ENCODE peak calls at places on chromosomes 1 and 21, in seven cellular contexts. W is prostate gland, Q is mesothelial cell of epicardium, B is left lung, E is stomach, T is progenitor cell of endocrine pancreas, H is Peyer's patch. Z is an unnamed sample.

GRCh38 chr1:111141803-111142202 is 1.8 kb downstream of the CEPT1 start:
- DNase-seq in W (no peak), Q (no peak), B (no peak), E (no peak), T (no peak), H (no peak), Z (no peak)

GRCh38 chr1:90706437-90707362 is 10.4 kb downstream of the BARHL2 start:
- DNase-seq in W (no peak), Q (no peak), B (no peak), E (no peak), T (peak), H (no peak), Z (no peak)

GRCh38 chr1:82143108-82143833 is 342.5 kb downstream of the ADGRL2 start:
- DNase-seq in W (no peak), Q (no peak), B (no peak), E (no peak), T (no peak), H (no peak), Z (no peak)

GRCh38 chr1:207519505-207520399 is 23.8 kb downstream of the CR1 start:
- DNase-seq in W (no peak), Q (no peak), B (no peak), E (no peak), T (no peak), H (no peak), Z (no peak)

GRCh38 chr1:44592208-44593145 is 81.8 kb downstream of the TMEM53 start:
- DNase-seq in W (no peak), Q (no peak), B (no peak), E (no peak), T (no peak), H (no peak), Z (no peak)

GRCh38 chr1:197695961-197696360 is 79.3 kb downstream of the DENND1B start:
- DNase-seq in W (no peak), Q (no peak), B (no peak), E (no peak), T (no peak), H (no peak), Z (no peak)

GRCh38 chr1:27979151-27979858 is 19.5 kb downstream of the XKR8 start:
- DNase-seq in W (no peak), Q (no peak), B (no peak), E (no peak), T (no peak), H (no peak), Z (no peak)

GRCh38 chr1:10599194-10599861 is 124.6 kb downstream of the PEX14 start:
- DNase-seq in W (no peak), Q (no peak), B (no peak), E (no peak), T (no peak), H (no peak), Z (no peak)

GRCh38 chr1:152159144-152159543 is at the start of gene RPTN:
- DNase-seq in W (no peak), Q (no peak), B (no peak), E (peak), T (no peak), H (no peak), Z (no peak)

GRCh38 chr1:180291004-180291403 is 60.9 kb downstream of the LHX4 start:
- DNase-seq in W (no peak), Q (no peak), B (no peak), E (no peak), T (no peak), H (no peak), Z (no peak)

GRCh38 chr1:40862008-40862863 is at the start of gene CITED4:
- DNase-seq in W (peak), Q (peak), B (peak), E (peak), T (peak), H (peak), Z (peak)

GRCh38 chr1:220833436-220833835 is 45.8 kb upstream of the HLX start:
- DNase-seq in W (no peak), Q (no peak), B (no peak), E (no peak), T (no peak), H (no peak), Z (no peak)

GRCh38 chr1:201637282-201638076 is 98.6 kb downstream of the NAV1 start:
- DNase-seq in W (no peak), Q (no peak), B (no peak), E (no peak), T (no peak), H (no peak), Z (no peak)

DNA sequence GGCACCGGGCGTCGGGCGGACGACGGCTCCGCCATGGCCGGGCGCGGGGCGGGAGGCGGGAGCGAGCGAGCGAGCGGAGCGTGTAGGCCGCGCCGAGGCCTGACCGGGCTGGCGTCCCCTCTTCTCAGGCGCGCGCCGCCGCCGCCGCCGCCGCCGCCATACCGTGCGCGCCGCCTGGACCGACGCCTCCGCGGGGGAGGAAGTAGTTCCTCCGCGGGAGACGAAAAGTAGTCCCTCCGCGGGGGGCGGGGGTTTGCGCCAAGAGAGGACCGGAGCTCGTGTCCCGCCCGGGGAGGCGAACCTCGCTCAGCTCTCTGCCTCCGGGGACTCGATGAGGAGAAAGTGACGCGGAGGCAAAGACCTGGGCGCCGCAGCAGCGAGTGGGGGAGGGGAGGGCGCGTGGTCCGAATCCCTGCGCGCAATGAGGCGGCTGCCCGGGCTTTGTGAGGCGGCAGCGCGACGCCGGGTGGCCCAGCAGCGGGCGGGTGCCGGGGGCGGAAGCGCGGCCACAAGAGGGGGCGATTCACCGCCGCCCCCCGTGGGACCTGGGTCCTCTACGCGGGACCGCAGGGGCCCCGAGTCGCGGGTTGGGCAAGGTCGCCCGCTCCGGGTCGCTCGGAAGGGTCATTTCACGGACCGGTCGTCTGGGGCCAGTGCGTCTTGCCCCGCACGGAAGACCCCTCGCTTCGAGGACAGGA is at the start of gene BRWD1:
- DNase-seq in W (peak), Q (peak), B (peak), E (peak), T (peak), H (peak), Z (peak)
- TF ChIP-seq CTCF in W (no peak), Q (no peak), B (no peak), E (no peak), T (peak), H (peak), Z (peak)

GRCh38 chr1:26142165-26142564 is 16.7 kb upstream of the FAM110D start:
- DNase-seq in W (no peak), Q (no peak), B (no peak), E (no peak), T (no peak), H (no peak), Z (peak)
- TF ChIP-seq CTCF in W (no peak), Q (no peak), B (no peak), E (no peak), T (no peak), H (no peak), Z (peak)

GRCh38 chr1:156480015-156480368 is 20.6 kb downstream of the MEF2D start:
- DNase-seq in W (no peak), Q (no peak), B (no peak), E (no peak), T (no peak), H (no peak), Z (no peak)
- TF ChIP-seq CTCF in W (no peak), Q (no peak), B (no peak), E (no peak), T (no peak), H (no peak), Z (no peak)

GRCh38 chr1:33266766-33267165 is 10.5 kb downstream of the ZNF362 start:
- DNase-seq in W (no peak), Q (no peak), B (no peak), E (no peak), T (no peak), H (no peak), Z (no peak)

GRCh38 chr1:33265780-33266605 is 9.7 kb downstream of the ZNF362 start:
- DNase-seq in W (no peak), Q (no peak), B (no peak), E (no peak), T (no peak), H (no peak), Z (no peak)

GRCh38 chr1:33268457-33268856 is 12.2 kb downstream of the ZNF362 start:
- DNase-seq in W (no peak), Q (no peak), B (no peak), E (no peak), T (no peak), H (no peak), Z (no peak)

GRCh38 chr1:33268927-33269610 is 12.8 kb downstream of the ZNF362 start:
- DNase-seq in W (no peak), Q (no peak), B (no peak), E (no peak), T (no peak), H (no peak), Z (no peak)

DNA sequence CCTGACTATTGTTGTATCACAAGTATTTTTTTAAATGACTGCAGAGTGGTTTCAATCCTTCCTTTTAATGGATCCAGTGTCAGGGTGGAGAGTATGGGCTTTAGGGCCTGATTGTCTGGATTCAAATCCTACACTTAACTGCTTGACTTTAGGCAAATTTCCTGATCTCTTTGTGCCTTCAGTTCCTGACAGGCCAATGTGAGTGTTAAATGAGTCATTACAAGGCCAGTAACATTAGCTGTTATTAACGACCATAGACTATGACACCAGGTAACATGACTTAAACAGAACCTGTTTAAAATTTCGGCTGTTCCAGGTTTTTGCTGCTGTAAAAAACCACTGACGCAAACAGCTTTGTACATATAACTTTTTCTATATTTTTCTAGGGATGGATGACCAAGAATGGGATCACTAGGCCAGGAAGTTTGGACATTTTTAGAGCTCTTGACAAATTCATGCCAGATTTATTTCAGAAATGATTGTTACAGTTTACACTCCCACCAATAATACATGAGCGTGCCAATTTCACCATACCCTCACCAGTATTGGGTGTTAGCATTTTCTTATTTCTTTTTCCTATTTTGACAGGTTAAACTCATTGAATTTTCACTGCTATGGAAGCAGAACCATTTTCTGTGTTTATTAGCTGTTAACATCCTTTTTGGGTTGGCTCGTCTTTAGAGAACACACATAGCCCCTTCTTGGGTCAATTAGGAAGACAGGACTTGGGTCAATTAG is 11.3 kb downstream of the ZNF362 start:
- DNase-seq in W (no peak), Q (no peak), B (no peak), E (no peak), T (no peak), H (no peak), Z (no peak)
- TF ChIP-seq CTCF in W (no peak), Q (no peak), B (no peak), E (no peak), T (no peak), H (no peak), Z (no peak)

Z was measured in type B pancreatic cell.